ENCODE peak calls at places on chromosomes 4 and X, in nine cellular contexts. One of them, this sample, is unnamed. For H3K4me1, the result is how much of the 10 kb centered on the place peaks cover.

GRCh38 chr4:8703401-8703696 is 110.8 kb downstream of the CPZ start:
- DNase-seq in right atrium auricular region: no peak
- DNase-seq in MM.1S: no peak
- DNase-seq in thoracic aorta: no peak
- DNase-seq in Peyer's patch: no peak
- DNase-seq in tibial nerve: no peak
- DNase-seq in neuronal stem cell: no peak
- DNase-seq in ascending aorta: no peak
- DNase-seq in left ventricle myocardium inferior: no peak
- DNase-seq in this sample: no peak

GRCh38 chr4:139851639-139852038 is 186.0 kb downstream of the MGST2 start:
- DNase-seq in ascending aorta: no peak
- DNase-seq in right atrium auricular region: no peak
- DNase-seq in Peyer's patch: no peak
- DNase-seq in MM.1S: no peak
- DNase-seq in thoracic aorta: no peak
- DNase-seq in tibial nerve: no peak
- DNase-seq in neuronal stem cell: no peak
- DNase-seq in left ventricle myocardium inferior: no peak
- DNase-seq in this sample: no peak

GRCh38 chr4:138891610-138892009 is 124.0 kb upstream of the NOCT start:
- DNase-seq in left ventricle myocardium inferior: no peak
- DNase-seq in Peyer's patch: no peak
- DNase-seq in right atrium auricular region: no peak
- DNase-seq in ascending aorta: no peak
- DNase-seq in neuronal stem cell: no peak
- DNase-seq in thoracic aorta: no peak
- DNase-seq in tibial nerve: no peak
- DNase-seq in MM.1S: no peak
- DNase-seq in this sample: no peak

GRCh38 chr4:106329027-106329618 is 12.8 kb downstream of the AIMP1 start:
- DNase-seq in thoracic aorta: no peak
- DNase-seq in right atrium auricular region: no peak
- DNase-seq in MM.1S: peak
- DNase-seq in left ventricle myocardium inferior: no peak
- DNase-seq in neuronal stem cell: no peak
- DNase-seq in ascending aorta: no peak
- DNase-seq in Peyer's patch: no peak
- DNase-seq in tibial nerve: no peak
- DNase-seq in this sample: peak

GRCh38 chrX:136028383-136028984 is 43.2 kb downstream of the SLC9A6 start:
- DNase-seq in MM.1S: peak
- DNase-seq in neuronal stem cell: peak
- DNase-seq in Peyer's patch: no peak
- DNase-seq in right atrium auricular region: no peak
- DNase-seq in tibial nerve: peak
- DNase-seq in ascending aorta: no peak
- DNase-seq in thoracic aorta: no peak
- DNase-seq in left ventricle myocardium inferior: no peak
- DNase-seq in this sample: peak

GRCh38 chr4:71230258-71230594 is 108.6 kb upstream of the SLC4A4 start:
- DNase-seq in tibial nerve: no peak
- DNase-seq in Peyer's patch: no peak
- DNase-seq in right atrium auricular region: no peak
- DNase-seq in ascending aorta: no peak
- DNase-seq in neuronal stem cell: no peak
- DNase-seq in MM.1S: no peak
- DNase-seq in thoracic aorta: no peak
- DNase-seq in left ventricle myocardium inferior: no peak
- DNase-seq in this sample: no peak

GRCh38 chrX:85994787-85995186 is 52.6 kb downstream of the CHM start:
- DNase-seq in left ventricle myocardium inferior: no peak
- DNase-seq in thoracic aorta: no peak
- DNase-seq in neuronal stem cell: no peak
- DNase-seq in Peyer's patch: no peak
- DNase-seq in ascending aorta: no peak
- DNase-seq in MM.1S: no peak
- DNase-seq in right atrium auricular region: no peak
- DNase-seq in tibial nerve: no peak
- DNase-seq in this sample: no peak

GRCh38 chrX:49053223-49054072 is 5.4 kb upstream of the CCDC120 start:
- DNase-seq in tibial nerve: no peak
- DNase-seq in neuronal stem cell: peak
- DNase-seq in right atrium auricular region: no peak
- DNase-seq in ascending aorta: peak
- DNase-seq in thoracic aorta: no peak
- DNase-seq in left ventricle myocardium inferior: peak
- DNase-seq in MM.1S: peak
- DNase-seq in Peyer's patch: peak
- DNase-seq in this sample: peak

GRCh38 chrX:122270809-122271494 is 913.1 kb upstream of the GRIA3 start:
- DNase-seq in neuronal stem cell: no peak
- DNase-seq in MM.1S: no peak
- DNase-seq in left ventricle myocardium inferior: no peak
- DNase-seq in Peyer's patch: no peak
- DNase-seq in tibial nerve: no peak
- DNase-seq in right atrium auricular region: no peak
- DNase-seq in ascending aorta: no peak
- DNase-seq in thoracic aorta: no peak
- DNase-seq in this sample: no peak

GRCh38 chrX:118356154-118356701 is 10.3 kb downstream of the WDR44 start:
- DNase-seq in Peyer's patch: no peak
- DNase-seq in tibial nerve: no peak
- DNase-seq in right atrium auricular region: no peak
- DNase-seq in ascending aorta: no peak
- DNase-seq in MM.1S: no peak
- DNase-seq in neuronal stem cell: no peak
- DNase-seq in left ventricle myocardium inferior: no peak
- DNase-seq in thoracic aorta: no peak
- DNase-seq in this sample: no peak

GRCh38 chrX:133434197-133434820 is 19.0 kb upstream of the GPC4 start:
- DNase-seq in neuronal stem cell: no peak
- DNase-seq in right atrium auricular region: no peak
- DNase-seq in MM.1S: no peak
- DNase-seq in left ventricle myocardium inferior: no peak
- DNase-seq in ascending aorta: no peak
- DNase-seq in Peyer's patch: no peak
- DNase-seq in tibial nerve: no peak
- DNase-seq in thoracic aorta: no peak
- DNase-seq in this sample: no peak

GRCh38 chr4:143019351-143019750 is 165.4 kb upstream of the USP38 start:
- DNase-seq in left ventricle myocardium inferior: no peak
- DNase-seq in thoracic aorta: no peak
- DNase-seq in Peyer's patch: no peak
- DNase-seq in right atrium auricular region: no peak
- DNase-seq in tibial nerve: no peak
- DNase-seq in neuronal stem cell: no peak
- DNase-seq in ascending aorta: no peak
- DNase-seq in MM.1S: no peak
- DNase-seq in this sample: no peak

GRCh38 chr4:155419266-155419665 is 42.5 kb upstream of the MAP9 start:
- DNase-seq in MM.1S: no peak
- DNase-seq in left ventricle myocardium inferior: no peak
- DNase-seq in Peyer's patch: no peak
- DNase-seq in tibial nerve: no peak
- DNase-seq in neuronal stem cell: no peak
- DNase-seq in thoracic aorta: no peak
- DNase-seq in right atrium auricular region: no peak
- DNase-seq in ascending aorta: no peak
- DNase-seq in this sample: no peak

DNA sequence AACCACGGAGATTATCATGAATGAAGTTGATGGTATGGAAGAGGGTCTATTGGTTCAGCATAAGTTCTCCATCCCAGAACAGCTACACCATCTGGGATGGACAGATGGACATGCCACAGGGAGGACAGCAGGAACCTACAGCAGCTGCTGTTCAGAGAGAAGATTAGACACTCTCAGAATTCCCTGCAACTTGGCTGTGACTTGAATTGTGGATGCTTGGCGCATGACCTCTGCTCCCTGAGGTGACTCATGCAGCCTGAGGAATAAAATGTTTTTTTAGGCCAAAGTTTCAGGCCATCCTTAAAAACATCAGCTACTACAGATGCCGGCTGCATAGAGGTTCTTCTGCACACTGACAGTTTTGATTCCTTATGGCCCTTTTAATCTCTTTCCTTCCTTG is 97.3 kb downstream of the RS1 start:
- DNase-seq in right atrium auricular region: no peak
- DNase-seq in neuronal stem cell: no peak
- DNase-seq in left ventricle myocardium inferior: peak
- DNase-seq in thoracic aorta: no peak
- DNase-seq in tibial nerve: peak
- DNase-seq in ascending aorta: no peak
- DNase-seq in Peyer's patch: no peak
- DNase-seq in MM.1S: no peak
- DNase-seq in this sample: no peak
- H3K27ac ChIP-seq in right atrium auricular region: no peak
- H3K27ac ChIP-seq in neuronal stem cell: no peak
- H3K27ac ChIP-seq in left ventricle myocardium inferior: peak
- H3K27ac ChIP-seq in thoracic aorta: no peak
- H3K27ac ChIP-seq in tibial nerve: no peak
- H3K27ac ChIP-seq in ascending aorta: no peak
- H3K27ac ChIP-seq in Peyer's patch: no peak
- H3K27ac ChIP-seq in MM.1S: no peak
- H3K27ac ChIP-seq in this sample: no peak

GRCh38 chrX:65751511-65751910 is 84.1 kb downstream of the MSN start:
- DNase-seq in Peyer's patch: no peak
- DNase-seq in neuronal stem cell: no peak
- DNase-seq in left ventricle myocardium inferior: no peak
- DNase-seq in thoracic aorta: no peak
- DNase-seq in MM.1S: no peak
- DNase-seq in tibial nerve: no peak
- DNase-seq in right atrium auricular region: no peak
- DNase-seq in ascending aorta: no peak
- DNase-seq in this sample: no peak
- H3K4me1 ChIP-seq in Peyer's patch: under half
- H3K4me1 ChIP-seq in neuronal stem cell: under half
- H3K4me1 ChIP-seq in left ventricle myocardium inferior: under half
- H3K4me1 ChIP-seq in thoracic aorta: under half
- H3K4me1 ChIP-seq in MM.1S: under half
- H3K4me1 ChIP-seq in tibial nerve: under half
- H3K4me1 ChIP-seq in right atrium auricular region: under half
- H3K4me1 ChIP-seq in ascending aorta: under half
- H3K4me1 ChIP-seq in this sample: under half

GRCh38 chr4:83581411-83582288 is 45.7 kb downstream of the GPAT3 start:
- DNase-seq in ascending aorta: no peak
- DNase-seq in thoracic aorta: no peak
- DNase-seq in neuronal stem cell: no peak
- DNase-seq in MM.1S: no peak
- DNase-seq in right atrium auricular region: no peak
- DNase-seq in tibial nerve: no peak
- DNase-seq in Peyer's patch: no peak
- DNase-seq in left ventricle myocardium inferior: no peak
- DNase-seq in this sample: no peak
- H3K27ac ChIP-seq in ascending aorta: no peak
- H3K27ac ChIP-seq in thoracic aorta: no peak
- H3K27ac ChIP-seq in neuronal stem cell: no peak
- H3K27ac ChIP-seq in MM.1S: no peak
- H3K27ac ChIP-seq in right atrium auricular region: peak
- H3K27ac ChIP-seq in tibial nerve: no peak
- H3K27ac ChIP-seq in Peyer's patch: peak
- H3K27ac ChIP-seq in left ventricle myocardium inferior: peak
- H3K27ac ChIP-seq in this sample: no peak

GRCh38 chrX:1207496-1208025 is 4.9 kb downstream of the CRLF2 start:
- DNase-seq in ascending aorta: peak
- DNase-seq in tibial nerve: no peak
- DNase-seq in thoracic aorta: no peak
- DNase-seq in right atrium auricular region: no peak
- DNase-seq in Peyer's patch: no peak
- DNase-seq in neuronal stem cell: no peak
- DNase-seq in left ventricle myocardium inferior: no peak
- DNase-seq in MM.1S: peak
- DNase-seq in this sample: no peak
- H3K4me1 ChIP-seq in ascending aorta: under half
- H3K4me1 ChIP-seq in tibial nerve: under half
- H3K4me1 ChIP-seq in thoracic aorta: under half
- H3K4me1 ChIP-seq in right atrium auricular region: under half
- H3K4me1 ChIP-seq in Peyer's patch: under half
- H3K4me1 ChIP-seq in neuronal stem cell: under half
- H3K4me1 ChIP-seq in left ventricle myocardium inferior: under half
- H3K4me1 ChIP-seq in MM.1S: under half
- H3K4me1 ChIP-seq in this sample: under half

GRCh38 chr4:89838005-89838404 is 1.0 kb upstream of the SNCA start:
- DNase-seq in Peyer's patch: no peak
- DNase-seq in tibial nerve: no peak
- DNase-seq in neuronal stem cell: no peak
- DNase-seq in MM.1S: no peak
- DNase-seq in right atrium auricular region: no peak
- DNase-seq in left ventricle myocardium inferior: no peak
- DNase-seq in thoracic aorta: no peak
- DNase-seq in ascending aorta: no peak
- DNase-seq in this sample: no peak

GRCh38 chr4:89836897-89837384 is at the start of gene SNCA:
- DNase-seq in neuronal stem cell: no peak
- DNase-seq in MM.1S: no peak
- DNase-seq in thoracic aorta: no peak
- DNase-seq in ascending aorta: no peak
- DNase-seq in left ventricle myocardium inferior: peak
- DNase-seq in tibial nerve: peak
- DNase-seq in Peyer's patch: peak
- DNase-seq in right atrium auricular region: peak
- DNase-seq in this sample: peak

GRCh38 chr4:89836031-89836777 is 757 bp downstream of the SNCA start:
- DNase-seq in ascending aorta: no peak
- DNase-seq in right atrium auricular region: no peak
- DNase-seq in tibial nerve: no peak
- DNase-seq in Peyer's patch: no peak
- DNase-seq in neuronal stem cell: peak
- DNase-seq in left ventricle myocardium inferior: no peak
- DNase-seq in thoracic aorta: no peak
- DNase-seq in MM.1S: no peak
- DNase-seq in this sample: no peak

GRCh38 chr4:89839558-89839957 is 2.6 kb upstream of the SNCA start:
- DNase-seq in neuronal stem cell: no peak
- DNase-seq in left ventricle myocardium inferior: no peak
- DNase-seq in ascending aorta: no peak
- DNase-seq in right atrium auricular region: no peak
- DNase-seq in thoracic aorta: no peak
- DNase-seq in tibial nerve: no peak
- DNase-seq in Peyer's patch: no peak
- DNase-seq in MM.1S: no peak
- DNase-seq in this sample: no peak

GRCh38 chr4:89837385-89837995 is 529 bp upstream of the SNCA start:
- DNase-seq in MM.1S: no peak
- DNase-seq in ascending aorta: no peak
- DNase-seq in neuronal stem cell: peak
- DNase-seq in tibial nerve: no peak
- DNase-seq in Peyer's patch: peak
- DNase-seq in right atrium auricular region: no peak
- DNase-seq in thoracic aorta: no peak
- DNase-seq in left ventricle myocardium inferior: no peak
- DNase-seq in this sample: peak
- H3K27ac ChIP-seq in MM.1S: no peak
- H3K27ac ChIP-seq in ascending aorta: no peak
- H3K27ac ChIP-seq in neuronal stem cell: peak
- H3K27ac ChIP-seq in tibial nerve: peak
- H3K27ac ChIP-seq in Peyer's patch: no peak
- H3K27ac ChIP-seq in right atrium auricular region: peak
- H3K27ac ChIP-seq in thoracic aorta: no peak
- H3K27ac ChIP-seq in left ventricle myocardium inferior: no peak
- H3K27ac ChIP-seq in this sample: no peak